ENCODE peak calls at places on chromosomes 1 and 21, in ten cellular contexts. X is heart left ventricle, H is ovary, J is vagina, U is body of pancreas, R is right lobe of liver, N is uterus, B is stomach, G is Peyer's patch, P is A549. M is an unnamed sample.

GRCh38 chr1:5718716-5719632 is 273.3 kb downstream of the NPHP4 start:
- DNase-seq in H (no peak), U (no peak), B (peak), X (no peak), G (no peak), J (no peak), R (peak), N (no peak), P (no peak), M (no peak)

GRCh38 chr21:44065428-44065827 is 41.8 kb upstream of the PWP2 start:
- DNase-seq in N (no peak), H (no peak), G (peak), B (peak), J (no peak), U (no peak), R (no peak), P (no peak), X (no peak), M (no peak)

GRCh38 chr1:173666646-173667045 is 3.0 kb downstream of the ANKRD45 start:
- DNase-seq in H (no peak), N (no peak), B (no peak), G (no peak), R (no peak), U (no peak), X (no peak), P (no peak), J (no peak), M (no peak)

GRCh38 chr1:56917356-56917755 is 48.5 kb downstream of the C8B start:
- DNase-seq in N (no peak), J (no peak), U (no peak), R (no peak), H (no peak), X (no peak), B (no peak), G (no peak), P (no peak), M (no peak)

GRCh38 chr1:96968582-96969378 is 247.2 kb downstream of the PTBP2 start:
- DNase-seq in U (no peak), H (no peak), J (no peak), R (no peak), B (no peak), X (no peak), P (no peak), N (no peak), G (no peak), M (no peak)

GRCh38 chr1:66436378-66437135 is 97.4 kb upstream of the SGIP1 start:
- DNase-seq in R (no peak), J (no peak), H (no peak), G (peak), U (no peak), N (no peak), B (no peak), X (no peak), P (peak), M (peak)

GRCh38 chr1:243844186-243844585 is 5.9 kb downstream of the AKT3 start:
- DNase-seq in J (no peak), H (no peak), R (no peak), U (no peak), G (no peak), B (no peak), N (no peak), X (no peak), P (no peak), M (no peak)

GRCh38 chr1:12088607-12089006 is 25.5 kb downstream of the TNFRSF8 start:
- DNase-seq in N (no peak), X (no peak), U (no peak), R (no peak), G (peak), H (no peak), B (peak), P (no peak), J (no peak), M (no peak)

GRCh38 chr1:204254031-204254661 is 40.4 kb upstream of the GOLT1A start:
- DNase-seq in B (peak), N (peak), R (peak), P (peak), H (peak), G (no peak), X (no peak), U (peak), J (peak), M (no peak)

GRCh38 chr1:169106921-169107672 is 607 bp downstream of the ATP1B1 start:
- DNase-seq in X (no peak), G (no peak), N (no peak), P (no peak), B (no peak), H (peak), J (no peak), U (peak), R (peak), M (peak)

GRCh38 chr1:31667065-31667785 is 22.5 kb upstream of the PEF1 start:
- DNase-seq in B (no peak), P (no peak), U (no peak), R (no peak), G (no peak), N (no peak), H (no peak), J (no peak), X (no peak), M (no peak)

GRCh38 chr1:213399695-213400094 is 348.7 kb downstream of the RPS6KC1 start:
- DNase-seq in J (no peak), G (no peak), P (no peak), H (no peak), U (no peak), N (no peak), R (no peak), X (peak), B (no peak), M (no peak)

GRCh38 chr1:215636258-215636965 is 69.3 kb downstream of the KCTD3 start:
- DNase-seq in X (no peak), H (peak), J (no peak), R (peak), U (no peak), G (no peak), N (no peak), P (no peak), B (no peak), M (no peak)

GRCh38 chr1:119279441-119280415 is 88.9 kb upstream of the HAO2 start:
- DNase-seq in U (no peak), P (peak), H (peak), G (no peak), N (no peak), J (no peak), R (no peak), B (no peak), X (no peak), M (no peak)

GRCh38 chr1:205570796-205571537 is 60.8 kb downstream of the ELK4 start:
- DNase-seq in X (no peak), R (peak), G (no peak), U (no peak), H (no peak), P (no peak), B (no peak), J (no peak), N (no peak), M (peak)

GRCh38 chr1:12617511-12617900 is 504 bp downstream of the DHRS3 start:
- DNase-seq in N (no peak), X (no peak), U (peak), P (no peak), G (no peak), H (no peak), B (peak), J (no peak), R (no peak), M (peak)

GRCh38 chr21:15793547-15794235 is 63.9 kb downstream of the USP25 start:
- DNase-seq in N (no peak), G (no peak), P (no peak), X (no peak), J (no peak), B (no peak), R (no peak), U (no peak), H (no peak), M (no peak)

GRCh38 chr1:43533615-43534014 is 2.9 kb downstream of the PTPRF start:
- DNase-seq in U (peak), H (no peak), X (no peak), P (no peak), B (no peak), N (no peak), J (no peak), G (no peak), R (peak), M (no peak)

GRCh38 chr1:1208713-1209433 is 2.5 kb upstream of the TNFRSF18 start:
- DNase-seq in P (no peak), J (no peak), N (no peak), B (no peak), H (no peak), X (peak), R (no peak), G (peak), U (no peak), M (no peak)

GRCh38 chr1:236492378-236492777 is 31.4 kb upstream of the LGALS8 start:
- DNase-seq in P (no peak), R (no peak), X (no peak), J (no peak), N (no peak), H (no peak), B (no peak), G (no peak), U (no peak), M (no peak)

GRCh38 chr1:11407301-11407994 is 71.5 kb upstream of the DISP3 start:
- DNase-seq in J (no peak), G (no peak), H (no peak), B (no peak), N (no peak), X (no peak), U (no peak), P (no peak), R (no peak), M (no peak)

GRCh38 chr1:204349602-204350001 is 10.1 kb downstream of the PLEKHA6 start:
- DNase-seq in R (no peak), B (no peak), X (no peak), G (no peak), H (no peak), N (no peak), J (no peak), U (no peak), P (no peak), M (no peak)

GRCh38 chr1:216898801-216899200 is 175.6 kb upstream of the ESRRG start:
- DNase-seq in G (no peak), J (no peak), R (no peak), P (no peak), H (no peak), N (no peak), U (no peak), X (no peak), B (no peak), M (no peak)

GRCh38 chr1:67434491-67434890 is 4.3 kb upstream of the SERBP1 start:
- DNase-seq in B (no peak), N (no peak), P (no peak), U (no peak), X (no peak), R (no peak), G (no peak), J (no peak), H (no peak), M (no peak)

GRCh38 chr1:119799599-119800177 is 11.6 kb downstream of the REG4 start:
- DNase-seq in R (no peak), G (no peak), H (no peak), P (no peak), B (no peak), N (no peak), J (no peak), X (no peak), U (peak), M (no peak)

GRCh38 chr1:64969305-64970066 is 3.1 kb upstream of the JAK1 start:
- DNase-seq in P (no peak), X (no peak), G (no peak), J (peak), H (no peak), R (peak), B (no peak), N (no peak), U (no peak), M (no peak)

GRCh38 chr1:64965239-64966157 is 851 bp downstream of the JAK1 start:
- DNase-seq in N (peak), R (peak), B (peak), U (peak), X (peak), G (peak), H (peak), J (no peak), P (no peak), M (peak)

GRCh38 chr1:64963466-64963865 is 2.9 kb downstream of the JAK1 start:
- DNase-seq in U (no peak), H (no peak), N (no peak), X (no peak), R (no peak), P (no peak), G (no peak), J (no peak), B (no peak), M (no peak)

GRCh38 chr1:64967381-64967780 is 1.0 kb upstream of the JAK1 start:
- DNase-seq in H (no peak), N (no peak), B (no peak), X (no peak), P (no peak), J (no peak), U (peak), R (no peak), G (no peak), M (no peak)

DNA sequence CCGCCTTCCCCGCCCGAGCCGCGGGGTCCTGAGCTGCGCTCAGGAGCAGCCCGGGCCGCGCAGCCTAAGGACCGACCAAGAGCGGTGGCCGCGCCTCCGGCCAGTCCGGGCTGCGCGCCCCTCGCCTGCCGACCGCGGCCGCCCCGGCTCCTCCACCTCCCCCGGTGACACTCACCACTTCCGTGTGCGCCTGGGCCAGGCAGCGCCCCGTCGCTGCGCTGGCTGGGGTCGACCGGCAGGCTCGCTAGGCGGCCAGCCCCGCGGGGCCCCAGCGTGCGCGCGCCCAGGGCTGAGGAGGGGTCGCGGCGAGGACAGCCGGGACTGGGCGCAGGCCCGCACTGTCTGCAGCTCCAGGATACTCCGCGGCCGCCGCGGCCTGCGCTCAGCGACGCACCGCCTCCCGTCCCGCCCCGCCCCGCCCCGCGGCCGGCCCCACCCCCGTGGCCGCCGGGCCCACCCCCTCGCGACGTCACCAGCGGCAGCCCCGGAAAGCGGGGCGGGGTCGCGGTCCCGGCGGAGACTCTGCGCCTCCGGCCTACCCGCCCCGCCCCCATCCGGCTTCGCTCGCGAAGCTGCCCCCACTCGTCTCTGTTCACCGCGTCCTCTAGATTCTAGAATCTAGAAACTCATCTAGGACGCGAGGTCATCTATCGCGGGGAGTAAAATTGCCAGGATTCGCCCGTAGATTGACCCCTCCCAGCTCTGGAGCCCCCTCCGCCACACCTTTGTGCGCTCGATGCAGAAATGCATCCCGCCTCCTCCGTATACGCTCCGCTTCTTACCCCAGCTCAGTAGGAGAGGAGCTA is at the start of gene JAK1:
- DNase-seq in P (peak), J (no peak), R (peak), X (peak), B (peak), N (peak), H (peak), U (peak), G (peak), M (peak)
- TF ChIP-seq POLR2A in P (peak), J (peak), R (peak), X (peak), B (no peak), N (peak), H (peak), U (peak), G (peak), M (peak)

DNA sequence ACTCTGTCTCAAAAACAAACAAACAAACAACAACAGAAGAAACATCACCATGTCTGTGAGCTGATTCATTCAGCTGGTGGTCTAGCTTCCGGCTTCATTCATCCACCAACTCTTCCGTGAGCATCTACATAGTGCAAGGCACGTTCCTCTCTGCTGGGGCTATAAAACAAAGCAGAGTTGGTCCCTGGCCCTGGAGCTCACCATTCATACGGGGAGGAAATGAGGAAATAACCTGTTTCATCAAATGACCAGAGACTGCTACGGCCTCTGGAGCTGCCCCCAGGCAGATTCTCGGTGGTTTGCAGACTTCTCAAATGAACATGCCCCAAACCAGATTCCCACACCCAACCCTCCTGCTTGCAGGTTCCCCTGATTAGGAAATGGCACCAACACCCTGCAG is 41.0 kb upstream of the ID3 start:
- DNase-seq in U (no peak), X (no peak), B (no peak), H (no peak), R (no peak), G (no peak), N (no peak), J (no peak), P (no peak), M (no peak)
- TF ChIP-seq POLR2A in U (no peak), X (no peak), B (no peak), H (no peak), R (no peak), G (no peak), N (no peak), J (no peak), P (no peak), M (no peak)

GRCh38 chr1:201713093-201713810 is 115.7 kb upstream of the IPO9 start:
- DNase-seq in N (peak), R (peak), G (peak), B (peak), U (peak), P (peak), J (peak), X (peak), H (peak), M (no peak)
- TF ChIP-seq POLR2A in N (peak), R (no peak), G (peak), B (no peak), U (peak), P (no peak), J (no peak), X (no peak), H (peak), M (no peak)

GRCh38 chr1:44805311-44806024 is 1.7 kb downstream of the DYNLT4 start:
- DNase-seq in N (peak), J (no peak), B (no peak), H (peak), R (peak), U (no peak), X (peak), G (no peak), P (no peak), M (no peak)
- TF ChIP-seq POLR2A in N (no peak), J (no peak), B (no peak), H (no peak), R (no peak), U (no peak), X (no peak), G (no peak), P (no peak), M (no peak)

GRCh38 chr1:94940738-94941137 is 13.8 kb upstream of the CNN3 start:
- DNase-seq in H (no peak), U (no peak), X (no peak), P (no peak), G (no peak), B (no peak), R (no peak), N (no peak), J (no peak), M (no peak)

GRCh38 chr1:94937820-94938219 is 10.9 kb upstream of the CNN3 start:
- DNase-seq in B (no peak), X (no peak), G (no peak), J (no peak), H (no peak), U (no peak), P (no peak), R (no peak), N (no peak), M (no peak)

GRCh38 chr1:94936861-94937620 is 10.1 kb upstream of the CNN3 start:
- DNase-seq in U (no peak), B (no peak), H (no peak), R (no peak), N (no peak), X (no peak), G (no peak), J (no peak), P (no peak), M (no peak)

GRCh38 chr1:94947453-94947852 is 20.5 kb upstream of the CNN3 start:
- DNase-seq in N (no peak), X (no peak), P (no peak), R (no peak), B (no peak), G (no peak), H (no peak), J (no peak), U (no peak), M (no peak)

DNA sequence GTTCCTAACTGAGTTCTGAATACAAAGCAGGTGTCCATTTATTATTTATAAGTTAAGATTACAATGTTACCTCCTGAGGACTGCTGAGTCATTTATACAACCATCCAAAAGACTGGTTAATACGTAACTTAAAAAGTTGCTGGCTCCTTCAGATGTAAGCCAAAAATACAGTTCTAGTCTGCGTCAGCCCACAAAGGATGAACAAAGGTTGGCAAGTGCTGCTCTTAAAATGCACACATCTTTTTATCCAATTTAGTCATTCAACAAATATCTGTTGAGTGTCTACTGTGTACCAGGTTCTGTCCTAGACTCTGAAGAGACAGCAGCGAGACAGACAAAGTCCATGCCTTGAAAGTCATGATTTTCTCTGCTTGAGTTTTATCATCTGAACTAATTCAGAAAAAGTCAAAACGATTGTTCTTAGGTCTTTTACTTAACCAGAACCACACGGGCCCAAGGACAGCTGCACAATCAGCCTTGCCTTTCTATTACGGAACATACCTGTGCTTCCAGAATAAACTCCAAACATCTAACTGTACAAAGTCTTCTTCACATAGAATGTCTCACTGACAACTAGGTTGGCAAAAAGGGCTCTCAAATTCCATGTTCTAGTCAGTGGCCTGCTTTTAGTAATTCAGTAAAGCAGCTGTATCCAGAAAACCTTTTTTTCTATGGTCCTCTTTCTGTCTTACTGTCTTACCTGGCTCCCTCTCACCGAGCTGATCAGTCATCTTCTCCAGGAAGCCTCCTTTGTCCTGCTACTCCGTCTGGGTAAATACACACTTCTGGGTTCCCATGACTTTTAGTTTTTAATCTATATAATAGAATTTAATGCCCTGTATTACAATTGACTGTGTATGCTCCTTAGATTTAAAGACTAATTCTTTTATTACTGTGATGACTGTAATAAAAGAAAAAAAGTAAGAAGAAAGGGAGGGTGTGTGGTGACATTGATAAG is 15.5 kb upstream of the CNN3 start:
- DNase-seq in U (no peak), N (no peak), P (peak), J (no peak), H (no peak), B (no peak), R (peak), G (no peak), X (no peak), M (no peak)
- TF ChIP-seq POLR2A in U (no peak), N (no peak), P (no peak), J (no peak), H (no peak), B (no peak), R (no peak), G (no peak), X (no peak), M (no peak)

GRCh38 chr21:41433566-41433965 is 7.5 kb downstream of the MX1 start:
- DNase-seq in X (no peak), U (no peak), N (no peak), J (no peak), G (no peak), P (no peak), B (no peak), R (no peak), H (no peak), M (no peak)
- TF ChIP-seq POLR2A in X (no peak), U (no peak), N (no peak), J (no peak), G (no peak), P (no peak), B (no peak), R (no peak), H (no peak), M (no peak)

GRCh38 chr1:206609229-206609991 is 2.9 kb downstream of the EIF2D start:
- DNase-seq in H (no peak), U (no peak), B (no peak), J (no peak), P (no peak), N (no peak), R (no peak), G (no peak), X (no peak), M (no peak)

GRCh38 chr1:206606867-206607266 is 5.4 kb downstream of the EIF2D start:
- DNase-seq in X (no peak), P (peak), N (no peak), B (no peak), G (no peak), H (no peak), U (no peak), R (no peak), J (no peak), M (peak)

GRCh38 chr1:206608108-206608698 is 4.1 kb downstream of the EIF2D start:
- DNase-seq in N (no peak), G (peak), J (no peak), X (no peak), P (peak), U (peak), B (peak), H (no peak), R (no peak), M (peak)

GRCh38 chr1:206612129-206612876 is at the start of gene EIF2D:
- DNase-seq in H (peak), P (peak), N (peak), J (peak), B (peak), R (peak), X (peak), G (peak), U (peak), M (peak)
- TF ChIP-seq POLR2A in H (peak), P (peak), N (peak), J (peak), B (no peak), R (peak), X (no peak), G (peak), U (peak), M (peak)